ENCODE peak calls at places on chromosomes 1 and 21, in ten cellular contexts. Z is endodermal cell; M is left ventricle myocardium inferior; W is heart left ventricle; G is neural progenitor cell; T is suprapubic skin; H is CD8-positive, alpha-beta memory T cell; N is CD8-positive, alpha-beta T cell; C is SK-N-SH; V is pancreas. S is an unnamed sample.

GRCh38 chr1:86156571-86157455 is at the start of gene COL24A1:
- DNase-seq in W (peak; percentile 69), V (peak; percentile 20), H (no peak), Z (peak; percentile 92), M (peak; percentile 44), N (no peak), G (peak; percentile 87), T (peak; percentile 80), C (peak; percentile 58), S (no peak)

GRCh38 chr1:75672528-75673393 is 51.7 kb upstream of the ACADM start:
- DNase-seq in T (no peak), H (no peak), M (no peak), W (no peak), N (no peak), G (peak; percentile 19), V (no peak), C (no peak), Z (peak; percentile 86), S (no peak)

GRCh38 chr1:89957063-89957462 is 37.8 kb upstream of the ZNF326 start:
- DNase-seq in W (no peak), Z (no peak), V (no peak), H (peak; percentile 50), G (no peak), M (no peak), N (no peak), C (no peak), T (no peak), S (no peak)

GRCh38 chr1:15027515-15027948 is 126.0 kb upstream of the TMEM51 start:
- DNase-seq in H (no peak), G (peak; percentile 67), M (peak; percentile 65), N (peak; percentile 1), V (peak; percentile 50), W (peak; percentile 81), C (peak; percentile 85), T (no peak), Z (peak; percentile 94), S (peak; percentile 82)

GRCh38 chr1:166730299-166730888 is 108.9 kb upstream of the POGK start:
- DNase-seq in Z (peak; percentile 64), V (no peak), T (no peak), C (no peak), W (no peak), N (no peak), M (no peak), H (no peak), G (no peak), S (no peak)

GRCh38 chr1:86503477-86504129 is 34.9 kb downstream of the CLCA1 start:
- DNase-seq in V (no peak), W (peak; percentile 74), N (no peak), Z (peak; percentile 75), T (no peak), G (peak; percentile 33), M (peak; percentile 56), C (no peak), H (no peak), S (no peak)

GRCh38 chr1:197150336-197151005 is 4.0 kb upstream of the ASPM start:
- DNase-seq in M (no peak), W (no peak), H (no peak), Z (no peak), T (no peak), N (no peak), C (no peak), V (no peak), G (no peak), S (no peak)

GRCh38 chr1:214540324-214540723 is 11.1 kb downstream of the PTPN14 start:
- DNase-seq in W (no peak), C (no peak), M (no peak), G (no peak), V (no peak), H (no peak), Z (no peak), T (no peak), N (no peak), S (no peak)

GRCh38 chr1:21268281-21269239 is 21.7 kb downstream of the ECE1 start:
- DNase-seq in W (peak; percentile 66), H (no peak), T (no peak), N (no peak), V (peak; percentile 69), G (no peak), M (no peak), C (no peak), Z (no peak), S (no peak)

GRCh38 chr1:31308036-31308435 is 11.2 kb downstream of the ZCCHC17 start:
- DNase-seq in Z (no peak), G (no peak), V (no peak), M (no peak), C (no peak), H (no peak), T (no peak), N (no peak), W (no peak), S (no peak)

GRCh38 chr21:33157303-33157702 is 72.4 kb upstream of the IFNAR2 start:
- DNase-seq in H (no peak), V (no peak), N (no peak), W (no peak), C (no peak), T (no peak), Z (peak; percentile 57), M (no peak), G (peak; percentile 42), S (no peak)

GRCh38 chr1:55781944-55782482 is 566.8 kb upstream of the USP24 start:
- DNase-seq in N (no peak), H (no peak), Z (no peak), M (no peak), G (no peak), T (no peak), V (no peak), W (peak; percentile 35), C (no peak), S (no peak)

GRCh38 chr1:223019236-223019635 is 123.8 kb downstream of the TLR5 start:
- DNase-seq in N (no peak), T (no peak), G (no peak), C (no peak), W (no peak), H (no peak), V (no peak), Z (no peak), M (no peak), S (no peak)

DNA sequence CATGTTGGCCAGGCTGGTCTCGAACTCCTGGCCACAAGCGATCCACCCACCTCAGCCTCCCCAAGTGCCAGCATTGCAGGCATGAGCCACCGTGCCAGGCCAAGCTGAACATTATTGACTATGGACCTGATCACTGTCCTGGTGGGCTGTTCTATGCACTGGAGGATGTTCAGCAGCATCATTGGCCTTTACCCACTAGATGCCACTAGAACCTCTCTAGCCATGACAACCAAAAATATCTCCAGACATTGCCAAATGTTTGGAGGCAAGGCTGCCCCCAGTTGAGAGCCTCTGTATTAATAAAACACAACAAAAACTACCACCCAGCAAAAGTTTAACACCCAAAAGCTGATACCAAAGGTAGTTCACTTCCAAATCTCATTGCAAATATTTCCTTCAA is 110.8 kb upstream of the SOD1 start:
- DNase-seq in W (no peak), H (no peak), G (no peak), M (no peak), Z (no peak), V (no peak), C (no peak), T (no peak), N (no peak), S (no peak)
- H3K27ac ChIP-seq in W (no peak overlapping the region), H (no peak overlapping the region), G (no peak overlapping the region), M (no peak overlapping the region), Z (no peak overlapping the region), V (no peak overlapping the region), C (no peak overlapping the region), T (no peak overlapping the region), N (no peak overlapping the region), S (no peak overlapping the region)

DNA sequence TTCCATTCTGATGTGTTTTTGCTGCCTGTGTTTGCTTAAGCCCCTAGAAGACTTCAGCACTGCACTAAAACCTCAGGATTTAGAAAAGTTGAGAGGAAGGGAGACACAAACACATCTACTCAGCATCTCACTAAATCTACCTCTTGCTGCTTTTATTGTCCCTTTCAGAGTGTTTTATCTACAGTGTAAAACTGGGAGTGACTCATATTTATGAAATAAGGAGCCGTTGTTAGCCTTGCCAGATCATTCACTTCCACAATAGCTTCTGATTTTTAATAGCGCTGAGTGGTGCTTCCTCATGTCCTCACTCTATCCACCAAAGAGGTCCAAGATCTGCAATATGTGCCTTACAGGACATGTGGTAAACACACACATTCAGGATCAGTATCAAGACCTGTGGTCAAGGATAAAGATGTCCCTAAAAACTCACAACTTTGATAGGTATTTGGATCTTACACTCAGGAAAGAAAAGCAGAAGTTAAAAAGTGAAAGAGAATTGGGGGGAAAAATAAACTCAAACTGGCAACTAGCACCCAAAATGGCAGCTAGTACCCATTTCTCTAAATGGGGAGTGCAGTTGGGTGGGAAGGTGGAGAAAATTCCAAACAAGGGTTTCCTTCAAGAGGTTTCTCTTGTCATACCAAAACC is 16.1 kb downstream of the DUSP10 start:
- DNase-seq in T (no peak), G (no peak), Z (no peak), C (no peak), V (no peak), M (no peak), N (no peak), H (no peak), W (no peak), S (no peak)
- H3K4me1 ChIP-seq in T (peaks cover 38% of the 10 kb centered on the region), G (peaks cover 7% of the 10 kb centered on the region), Z (peaks cover 5% of the 10 kb centered on the region), C (peaks cover 9% of the 10 kb centered on the region), V (no peaks in the 10 kb centered on the region), M (peaks cover 71% of the 10 kb centered on the region), N (peaks cover 33% of the 10 kb centered on the region), H (peaks cover 33% of the 10 kb centered on the region), W (no peaks in the 10 kb centered on the region), S (peaks cover 23% of the 10 kb centered on the region)

GRCh38 chr1:181508486-181509165 is 25.3 kb downstream of the CACNA1E start:
- DNase-seq in V (no peak), M (no peak), C (no peak), G (no peak), Z (no peak), N (no peak), T (no peak), W (no peak), H (no peak), S (no peak)
- H3K27ac ChIP-seq in V (no peak overlapping the region), M (no peak overlapping the region), C (no peak overlapping the region), G (no peak overlapping the region), Z (no peak overlapping the region), N (no peak overlapping the region), T (no peak overlapping the region), W (no peak overlapping the region), H (no peak overlapping the region), S (no peak overlapping the region)

GRCh38 chr1:208149213-208149612 is 95.0 kb downstream of the PLXNA2 start:
- DNase-seq in M (no peak), C (no peak), Z (no peak), W (no peak), T (no peak), G (no peak), N (no peak), H (no peak), V (no peak), S (no peak)

GRCh38 chr1:208150810-208151458 is 93.2 kb downstream of the PLXNA2 start:
- DNase-seq in T (no peak), W (no peak), H (no peak), M (no peak), C (no peak), G (peak; percentile 49), Z (no peak), V (no peak), N (no peak), S (no peak)

GRCh38 chr1:208149776-208150514 is 94.2 kb downstream of the PLXNA2 start:
- DNase-seq in H (no peak), W (no peak), T (no peak), N (no peak), Z (peak; percentile 72), V (peak; percentile 59), G (peak; percentile 34), C (no peak), M (peak; percentile 45), S (no peak)

GRCh38 chr1:208146650-208147049 is 97.5 kb downstream of the PLXNA2 start:
- DNase-seq in Z (no peak), H (no peak), W (no peak), N (no peak), T (no peak), M (no peak), C (no peak), G (no peak), V (no peak), S (no peak)

GRCh38 chr1:208148380-208148779 is 95.8 kb downstream of the PLXNA2 start:
- DNase-seq in V (no peak), M (no peak), T (no peak), Z (no peak), N (no peak), H (no peak), G (no peak), C (no peak), W (no peak), S (no peak)
- H3K4me1 ChIP-seq in V (no peaks in the 10 kb centered on the region), M (peaks cover 54% of the 10 kb centered on the region), T (peaks cover 25% of the 10 kb centered on the region), Z (peaks cover 23% of the 10 kb centered on the region), N (no peaks in the 10 kb centered on the region), H (no peaks in the 10 kb centered on the region), G (peaks cover 42% of the 10 kb centered on the region), C (peaks cover 10% of the 10 kb centered on the region), W (peaks cover 5% of the 10 kb centered on the region), S (peaks cover 9% of the 10 kb centered on the region)